ENCODE peak calls at places on chromosomes 13 and 19, in ten cellular contexts. E is left ventricle myocardium inferior, W is tibial artery, Z is heart left ventricle, P is ascending aorta, S is IMR-90, B is body of pancreas, T is psoas muscle, I is neural progenitor cell, J is astrocyte. Y is an unnamed sample.
A peak's percentile ranks its signal among the peaks of the same experiment; 100 is the strongest.

GRCh38 chr19:40154121-40154680 is 37.0 kb upstream of the MAP3K10 start:
- DNase-seq in E (no peak), W (no peak), Z (no peak), P (no peak), S (no peak), B (no peak), T (no peak), I (no peak), J (no peak), Y (peak; percentile 71)

GRCh38 chr19:50415661-50416033 is 3.1 kb upstream of the SPIB start:
- DNase-seq in E (peak; percentile 27), W (no peak), Z (no peak), P (no peak), S (no peak), B (no peak), T (no peak), I (no peak), J (no peak), Y (no peak)

GRCh38 chr19:17329768-17330545 is 4.7 kb downstream of the ANO8 start:
- DNase-seq in E (no peak), W (no peak), Z (no peak), P (no peak), S (no peak), B (no peak), T (no peak), I (no peak), J (no peak), Y (peak; percentile 89)

GRCh38 chr19:35495107-35496064 is 5.1 kb upstream of the KRTDAP start:
- DNase-seq in E (peak; percentile 63), W (peak; percentile 35), Z (peak; percentile 73), P (no peak), S (peak; percentile 55), B (peak; percentile 68), T (peak; percentile 57), I (peak; percentile 76), J (peak; percentile 21), Y (peak; percentile 99)

GRCh38 chr19:20662421-20663105 is 1.2 kb upstream of the ZNF626 start:
- DNase-seq in E (no peak), W (no peak), Z (no peak), P (no peak), S (no peak), B (no peak), T (no peak), I (no peak), J (no peak), Y (no peak)

GRCh38 chr13:64332048-64332447 is 2898.1 kb downstream of the PCDH9 start:
- DNase-seq in E (no peak), W (no peak), Z (no peak), P (no peak), S (peak; percentile 10), B (no peak), T (no peak), I (no peak), J (peak; percentile 18), Y (no peak)

GRCh38 chr13:44093607-44094583 is 214.2 kb downstream of the LACC1 start:
- DNase-seq in E (no peak), W (no peak), Z (no peak), P (no peak), S (no peak), B (no peak), T (no peak), I (no peak), J (no peak), Y (no peak)

GRCh38 chr13:94710081-94710809 is 2.1 kb downstream of the SOX21 start:
- DNase-seq in E (no peak), W (no peak), Z (no peak), P (no peak), S (no peak), B (no peak), T (no peak), I (peak; percentile 84), J (no peak), Y (peak; percentile 79)

GRCh38 chr13:113861433-113862030 is 2.3 kb downstream of the GAS6 start:
- DNase-seq in E (no peak), W (no peak), Z (no peak), P (no peak), S (no peak), B (no peak), T (no peak), I (no peak), J (no peak), Y (peak; percentile 80)

GRCh38 chr13:113860579-113861432 is 3.1 kb downstream of the GAS6 start:
- DNase-seq in E (no peak), W (no peak), Z (no peak), P (no peak), S (no peak), B (peak; percentile 56), T (no peak), I (peak; percentile 68), J (no peak), Y (peak; percentile 88)

GRCh38 chr13:113860051-113860471 is 3.8 kb downstream of the GAS6 start:
- DNase-seq in E (no peak), W (no peak), Z (no peak), P (no peak), S (no peak), B (no peak), T (no peak), I (no peak), J (no peak), Y (no peak)

GRCh38 chr13:113857531-113858195 is 6.2 kb downstream of the GAS6 start:
- DNase-seq in E (no peak), W (no peak), Z (no peak), P (no peak), S (no peak), B (no peak), T (no peak), I (peak; percentile 59), J (no peak), Y (peak; percentile 50)

DNA sequence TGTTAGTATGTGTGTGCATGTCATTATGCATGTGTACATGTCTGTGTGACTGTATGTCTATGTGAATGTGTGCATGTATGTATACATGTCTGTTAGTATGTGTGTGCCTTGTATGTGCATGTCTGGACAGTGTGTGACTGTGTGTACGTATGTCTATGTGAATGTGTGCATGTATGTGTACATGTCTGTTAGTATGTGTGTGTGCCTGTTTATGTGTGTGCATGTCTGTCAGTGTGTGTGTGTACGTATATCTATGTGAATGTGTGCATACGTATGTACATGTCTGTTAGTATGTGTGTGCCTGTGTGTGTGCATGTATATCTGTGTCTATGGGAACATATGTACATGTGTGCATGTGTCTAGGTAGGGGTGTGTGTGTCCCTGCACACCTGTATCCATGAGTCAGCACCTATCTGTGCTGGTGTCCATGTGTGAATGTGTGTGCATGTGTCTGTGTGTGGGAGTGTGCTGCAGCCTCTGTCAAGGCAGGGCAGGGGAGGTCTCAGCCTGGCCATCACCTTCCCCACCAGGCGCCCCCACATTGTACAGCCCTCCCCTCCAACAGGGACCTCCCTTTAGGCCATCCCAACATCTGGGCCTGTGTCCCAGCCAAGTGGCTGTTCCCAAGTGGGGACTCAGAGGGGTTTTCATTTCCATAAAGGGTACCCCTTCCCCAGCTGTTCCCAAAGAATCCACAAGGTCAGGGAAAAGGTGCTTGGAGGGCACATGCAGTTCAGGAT is 4.4 kb downstream of the GAS6 start:
- DNase-seq in E (no peak), W (no peak), Z (no peak), P (no peak), S (no peak), B (no peak), T (no peak), I (no peak), J (no peak), Y (peak; percentile 43)
- H3K4me1 ChIP-seq in E (peaks cover 86% of the 10 kb centered on the region), W (peaks cover 68% of the 10 kb centered on the region), Z (peaks cover 4% of the 10 kb centered on the region), P (peaks cover 11% of the 10 kb centered on the region), S (peaks cover 48% of the 10 kb centered on the region), B (peaks cover 66% of the 10 kb centered on the region), T (peaks cover 61% of the 10 kb centered on the region), I (peaks cover 60% of the 10 kb centered on the region), J (peaks cover 48% of the 10 kb centered on the region), Y (peaks cover 61% of the 10 kb centered on the region)

DNA sequence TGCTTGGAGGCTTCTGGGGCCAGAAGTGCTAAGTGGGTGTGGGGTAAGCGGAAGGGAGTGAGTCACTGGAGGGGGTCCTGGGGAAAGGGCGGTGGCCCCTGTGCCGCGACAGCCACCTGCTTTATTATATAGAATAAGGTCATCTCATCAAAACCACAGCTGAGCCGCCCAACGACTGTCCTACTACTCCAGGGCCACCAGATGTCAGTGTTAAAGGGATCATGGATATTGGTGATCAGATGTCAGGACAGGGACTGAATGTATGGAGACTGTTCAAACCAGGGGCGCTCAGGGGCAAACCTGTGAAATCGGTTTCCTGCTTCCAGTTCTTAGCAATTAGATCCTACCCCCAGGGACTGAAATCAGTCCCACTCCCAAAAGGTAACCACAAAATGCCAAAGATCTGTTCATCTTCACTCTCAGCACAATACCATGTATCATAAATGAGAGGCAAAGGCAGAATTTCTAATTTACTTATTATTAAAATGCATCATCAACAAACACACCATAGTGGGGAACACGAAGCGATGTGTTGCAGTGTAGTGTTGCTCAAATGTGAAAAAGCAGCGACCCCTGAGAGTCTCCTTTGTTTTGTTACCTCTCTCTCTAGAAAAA is 24.5 kb downstream of the ARL11 start:
- DNase-seq in E (no peak), W (no peak), Z (no peak), P (no peak), S (peak; percentile 10), B (peak; percentile 22), T (peak; percentile 27), I (peak; percentile 71), J (no peak), Y (peak; percentile 88)
- TF ChIP-seq CTCF in E (peak; percentile 63), W (peak; percentile 35), Z (peak; percentile 58), P (no peak), S (peak; percentile 32), B (peak; percentile 58), T (peak; percentile 66), I (peak; percentile 65), J (peak; percentile 24), Y (peak; percentile 60)

DNA sequence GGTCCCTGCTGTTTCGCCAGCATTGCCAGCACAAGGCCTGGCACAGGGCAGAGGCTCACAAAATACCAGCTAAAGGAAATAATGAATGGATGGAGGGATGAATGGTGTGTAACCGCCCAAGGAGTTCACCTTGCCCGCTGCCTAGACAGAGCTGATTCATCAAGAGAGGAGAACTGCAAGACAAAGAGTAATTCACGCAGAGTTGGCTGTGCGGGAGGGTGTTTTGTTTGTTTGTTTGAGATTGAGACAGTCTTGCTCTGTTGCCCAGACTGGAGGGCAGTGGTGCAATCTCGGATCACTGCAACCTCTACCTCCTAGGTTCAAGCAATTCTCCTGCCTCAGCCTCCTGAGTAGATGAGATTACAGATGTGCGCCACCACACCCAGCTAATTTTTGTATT is 3.0 kb downstream of the OPA3 start:
- DNase-seq in E (no peak), W (no peak), Z (no peak), P (no peak), S (no peak), B (no peak), T (no peak), I (no peak), J (no peak), Y (no peak)
- H3K4me1 ChIP-seq in E (peaks cover 55% of the 10 kb centered on the region), W (peaks cover 13% of the 10 kb centered on the region), Z (no peaks in the 10 kb centered on the region), P (no peaks in the 10 kb centered on the region), S (peaks cover 14% of the 10 kb centered on the region), B (peaks cover 35% of the 10 kb centered on the region), T (peaks cover 28% of the 10 kb centered on the region), I (peaks cover 6% of the 10 kb centered on the region), J (peaks cover 32% of the 10 kb centered on the region), Y (peaks cover 23% of the 10 kb centered on the region)

DNA sequence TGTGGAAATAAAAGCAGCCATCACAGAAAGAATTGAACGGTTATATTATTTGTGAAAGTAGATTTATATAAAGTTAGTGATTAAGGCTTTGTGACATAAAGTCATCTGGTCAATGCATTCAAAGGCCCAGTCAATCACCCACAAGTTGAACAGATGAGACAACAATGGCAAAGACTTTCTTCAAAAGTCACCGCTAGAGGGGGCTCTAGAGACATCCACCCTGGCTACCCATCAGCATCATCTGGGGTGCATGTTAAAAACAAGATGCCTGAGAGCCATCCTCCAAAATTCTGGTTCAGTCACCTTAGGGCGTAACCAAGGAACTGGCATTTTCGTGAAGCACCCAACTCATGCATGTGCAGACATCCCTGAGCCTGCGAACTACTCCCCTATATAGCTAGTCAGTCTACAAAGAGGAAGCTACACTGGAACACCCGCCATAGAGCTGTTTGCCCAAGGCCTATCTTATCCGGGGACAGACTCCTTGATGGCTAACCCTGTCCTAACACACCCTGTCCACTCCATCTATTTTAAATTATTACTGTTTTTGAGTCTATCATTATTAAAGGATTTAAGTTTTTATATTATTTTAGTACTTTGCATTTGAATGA is 970.5 kb downstream of the UQCRFS1 start:
- DNase-seq in E (no peak), W (no peak), Z (no peak), P (no peak), S (no peak), B (peak; percentile 22), T (no peak), I (peak; percentile 67), J (no peak), Y (no peak)
- TF ChIP-seq CTCF in E (peak; percentile 62), W (no peak), Z (peak; percentile 56), P (no peak), S (no peak), B (peak; percentile 29), T (peak; percentile 26), I (peak; percentile 83), J (peak; percentile 56), Y (peak; percentile 29)